ENCODE peak calls at places on chromosomes 11 and 22, in five cellular contexts. One of them, this sample, is unnamed.

GRCh38 chr11:27839226-27839913 is 139.1 kb upstream of the BDNF start:
- DNase-seq in mesothelial cell of epicardium: no peak
- DNase-seq in MCF 10A: peak
- DNase-seq in AG10803: peak
- DNase-seq in fibroblast of pulmonary artery: peak
- DNase-seq in this sample: no peak

GRCh38 chr22:44737414-44738346 is 14.7 kb upstream of the ARHGAP8 start:
- DNase-seq in mesothelial cell of epicardium: no peak
- DNase-seq in MCF 10A: no peak
- DNase-seq in AG10803: no peak
- DNase-seq in fibroblast of pulmonary artery: no peak
- DNase-seq in this sample: no peak

GRCh38 chr11:88313441-88313840 is 24.1 kb downstream of the CTSC start:
- DNase-seq in mesothelial cell of epicardium: no peak
- DNase-seq in MCF 10A: no peak
- DNase-seq in AG10803: no peak
- DNase-seq in fibroblast of pulmonary artery: no peak
- DNase-seq in this sample: no peak

GRCh38 chr11:73217131-73217809 is 811 bp upstream of the P2RY2 start:
- DNase-seq in mesothelial cell of epicardium: no peak
- DNase-seq in MCF 10A: no peak
- DNase-seq in AG10803: no peak
- DNase-seq in fibroblast of pulmonary artery: no peak
- DNase-seq in this sample: no peak

GRCh38 chr11:105840391-105840790 is 181.6 kb downstream of the MSANTD4 start:
- DNase-seq in mesothelial cell of epicardium: no peak
- DNase-seq in MCF 10A: no peak
- DNase-seq in AG10803: no peak
- DNase-seq in fibroblast of pulmonary artery: no peak
- DNase-seq in this sample: no peak

GRCh38 chr22:24432059-24432853 is 4.9 kb downstream of the ADORA2A start:
- DNase-seq in mesothelial cell of epicardium: peak
- DNase-seq in MCF 10A: peak
- DNase-seq in AG10803: peak
- DNase-seq in fibroblast of pulmonary artery: peak
- DNase-seq in this sample: no peak

GRCh38 chr11:80860632-80861031 is 1419.8 kb upstream of the TENM4 start:
- DNase-seq in mesothelial cell of epicardium: no peak
- DNase-seq in MCF 10A: peak
- DNase-seq in AG10803: no peak
- DNase-seq in fibroblast of pulmonary artery: peak
- DNase-seq in this sample: no peak

GRCh38 chr22:50190182-50190951 is 4.7 kb downstream of the TRABD start:
- DNase-seq in mesothelial cell of epicardium: peak
- DNase-seq in MCF 10A: peak
- DNase-seq in AG10803: peak
- DNase-seq in fibroblast of pulmonary artery: peak
- DNase-seq in this sample: no peak

GRCh38 chr11:116513894-116514293 is 258.9 kb downstream of the BUD13 start:
- DNase-seq in mesothelial cell of epicardium: peak
- DNase-seq in MCF 10A: peak
- DNase-seq in AG10803: peak
- DNase-seq in fibroblast of pulmonary artery: peak
- DNase-seq in this sample: peak

GRCh38 chr11:27783701-27784355 is 83.6 kb upstream of the BDNF start:
- DNase-seq in mesothelial cell of epicardium: no peak
- DNase-seq in MCF 10A: no peak
- DNase-seq in AG10803: peak
- DNase-seq in fibroblast of pulmonary artery: peak
- DNase-seq in this sample: no peak

GRCh38 chr11:132336781-132337535 is 966.5 kb downstream of the NTM start:
- DNase-seq in mesothelial cell of epicardium: no peak
- DNase-seq in MCF 10A: no peak
- DNase-seq in AG10803: no peak
- DNase-seq in fibroblast of pulmonary artery: no peak
- DNase-seq in this sample: no peak

GRCh38 chr11:132337819-132338416 is 967.5 kb downstream of the NTM start:
- DNase-seq in mesothelial cell of epicardium: no peak
- DNase-seq in MCF 10A: no peak
- DNase-seq in AG10803: no peak
- DNase-seq in fibroblast of pulmonary artery: no peak
- DNase-seq in this sample: no peak

GRCh38 chr11:132334769-132335280 is 964.4 kb downstream of the NTM start:
- DNase-seq in mesothelial cell of epicardium: no peak
- DNase-seq in MCF 10A: no peak
- DNase-seq in AG10803: no peak
- DNase-seq in fibroblast of pulmonary artery: no peak
- DNase-seq in this sample: no peak

GRCh38 chr11:132332521-132332920 is 962.1 kb downstream of the NTM start:
- DNase-seq in mesothelial cell of epicardium: no peak
- DNase-seq in MCF 10A: no peak
- DNase-seq in AG10803: no peak
- DNase-seq in fibroblast of pulmonary artery: no peak
- DNase-seq in this sample: no peak

DNA sequence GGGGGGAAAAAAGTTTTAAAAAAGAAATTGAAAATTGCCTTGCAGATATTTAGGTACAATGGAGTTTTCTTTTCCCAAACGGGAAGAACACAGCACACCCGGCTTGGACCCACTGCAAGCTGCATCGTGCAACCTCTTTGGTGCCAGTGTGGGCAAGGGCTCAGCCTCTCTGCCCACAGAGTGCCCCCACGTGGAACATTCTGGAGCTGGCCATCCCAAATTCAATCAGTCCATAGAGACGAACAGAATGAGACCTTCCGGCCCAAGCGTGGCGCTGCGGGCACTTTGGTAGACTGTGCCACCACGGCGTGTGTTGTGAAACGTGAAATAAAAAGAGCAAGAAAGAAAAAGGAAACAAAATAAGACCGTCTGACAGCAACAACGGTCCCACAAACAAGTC is 964.9 kb downstream of the NTM start:
- DNase-seq in mesothelial cell of epicardium: no peak
- DNase-seq in MCF 10A: no peak
- DNase-seq in AG10803: no peak
- DNase-seq in fibroblast of pulmonary artery: no peak
- DNase-seq in this sample: no peak
- TF ChIP-seq CTCF in mesothelial cell of epicardium: no peak
- TF ChIP-seq CTCF in MCF 10A: no peak
- TF ChIP-seq CTCF in AG10803: no peak
- TF ChIP-seq CTCF in fibroblast of pulmonary artery: no peak
- TF ChIP-seq CTCF in this sample: no peak

DNA sequence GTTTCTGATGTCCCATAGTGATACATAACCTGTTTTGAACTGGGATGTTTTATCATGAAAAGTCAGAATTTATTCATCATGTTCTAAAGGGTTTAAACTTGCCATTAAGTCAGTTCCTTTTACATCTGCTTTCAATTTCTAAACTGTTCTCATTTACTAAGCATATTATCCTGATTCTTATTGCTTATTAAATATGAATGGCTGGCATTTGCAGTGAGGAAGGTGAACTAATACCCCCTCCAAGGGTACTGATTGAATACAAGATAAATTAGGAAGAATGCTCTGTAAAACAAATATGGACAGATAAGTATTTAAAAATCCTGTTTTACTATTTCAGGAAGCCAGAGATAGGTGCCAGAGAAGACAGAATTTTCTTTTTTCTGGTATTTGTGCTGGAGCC is 70.8 kb upstream of the HORMAD2 start:
- DNase-seq in mesothelial cell of epicardium: no peak
- DNase-seq in MCF 10A: no peak
- DNase-seq in AG10803: no peak
- DNase-seq in fibroblast of pulmonary artery: no peak
- DNase-seq in this sample: no peak
- TF ChIP-seq CTCF in mesothelial cell of epicardium: no peak
- TF ChIP-seq CTCF in MCF 10A: no peak
- TF ChIP-seq CTCF in AG10803: no peak
- TF ChIP-seq CTCF in fibroblast of pulmonary artery: no peak
- TF ChIP-seq CTCF in this sample: no peak

GRCh38 chr22:19974233-19974861 is 32.7 kb upstream of the TXNRD2 start:
- DNase-seq in mesothelial cell of epicardium: no peak
- DNase-seq in MCF 10A: peak
- DNase-seq in AG10803: peak
- DNase-seq in fibroblast of pulmonary artery: peak
- DNase-seq in this sample: peak
- TF ChIP-seq CTCF in mesothelial cell of epicardium: no peak
- TF ChIP-seq CTCF in MCF 10A: no peak
- TF ChIP-seq CTCF in AG10803: no peak
- TF ChIP-seq CTCF in fibroblast of pulmonary artery: no peak
- TF ChIP-seq CTCF in this sample: no peak

GRCh38 chr11:848988-849824 is 6.6 kb downstream of the TSPAN4 start:
- DNase-seq in mesothelial cell of epicardium: peak
- DNase-seq in MCF 10A: no peak
- DNase-seq in AG10803: no peak
- DNase-seq in fibroblast of pulmonary artery: no peak
- DNase-seq in this sample: peak

GRCh38 chr11:849951-850776 is 7.5 kb downstream of the TSPAN4 start:
- DNase-seq in mesothelial cell of epicardium: no peak
- DNase-seq in MCF 10A: no peak
- DNase-seq in AG10803: no peak
- DNase-seq in fibroblast of pulmonary artery: no peak
- DNase-seq in this sample: no peak

GRCh38 chr11:852762-853161 is 10.1 kb downstream of the TSPAN4 start:
- DNase-seq in mesothelial cell of epicardium: no peak
- DNase-seq in MCF 10A: no peak
- DNase-seq in AG10803: no peak
- DNase-seq in fibroblast of pulmonary artery: no peak
- DNase-seq in this sample: no peak

GRCh38 chr11:848380-848931 is 5.8 kb downstream of the TSPAN4 start:
- DNase-seq in mesothelial cell of epicardium: peak
- DNase-seq in MCF 10A: peak
- DNase-seq in AG10803: no peak
- DNase-seq in fibroblast of pulmonary artery: peak
- DNase-seq in this sample: no peak

GRCh38 chr11:850777-851762 is 8.4 kb downstream of the TSPAN4 start:
- DNase-seq in mesothelial cell of epicardium: no peak
- DNase-seq in MCF 10A: no peak
- DNase-seq in AG10803: no peak
- DNase-seq in fibroblast of pulmonary artery: no peak
- DNase-seq in this sample: no peak
- TF ChIP-seq CTCF in mesothelial cell of epicardium: no peak
- TF ChIP-seq CTCF in MCF 10A: no peak
- TF ChIP-seq CTCF in AG10803: no peak
- TF ChIP-seq CTCF in fibroblast of pulmonary artery: no peak
- TF ChIP-seq CTCF in this sample: no peak

GRCh38 chr11:133619397-133619796 is 87.1 kb upstream of the OPCML start:
- DNase-seq in mesothelial cell of epicardium: no peak
- DNase-seq in MCF 10A: no peak
- DNase-seq in AG10803: no peak
- DNase-seq in fibroblast of pulmonary artery: no peak
- DNase-seq in this sample: no peak

GRCh38 chr11:133618500-133618899 is 86.2 kb upstream of the OPCML start:
- DNase-seq in mesothelial cell of epicardium: no peak
- DNase-seq in MCF 10A: no peak
- DNase-seq in AG10803: no peak
- DNase-seq in fibroblast of pulmonary artery: no peak
- DNase-seq in this sample: no peak

GRCh38 chr11:133619973-133620372 is 87.7 kb upstream of the OPCML start:
- DNase-seq in mesothelial cell of epicardium: no peak
- DNase-seq in MCF 10A: no peak
- DNase-seq in AG10803: no peak
- DNase-seq in fibroblast of pulmonary artery: no peak
- DNase-seq in this sample: no peak
- TF ChIP-seq CTCF in mesothelial cell of epicardium: no peak
- TF ChIP-seq CTCF in MCF 10A: peak
- TF ChIP-seq CTCF in AG10803: no peak
- TF ChIP-seq CTCF in fibroblast of pulmonary artery: no peak
- TF ChIP-seq CTCF in this sample: peak

DNA sequence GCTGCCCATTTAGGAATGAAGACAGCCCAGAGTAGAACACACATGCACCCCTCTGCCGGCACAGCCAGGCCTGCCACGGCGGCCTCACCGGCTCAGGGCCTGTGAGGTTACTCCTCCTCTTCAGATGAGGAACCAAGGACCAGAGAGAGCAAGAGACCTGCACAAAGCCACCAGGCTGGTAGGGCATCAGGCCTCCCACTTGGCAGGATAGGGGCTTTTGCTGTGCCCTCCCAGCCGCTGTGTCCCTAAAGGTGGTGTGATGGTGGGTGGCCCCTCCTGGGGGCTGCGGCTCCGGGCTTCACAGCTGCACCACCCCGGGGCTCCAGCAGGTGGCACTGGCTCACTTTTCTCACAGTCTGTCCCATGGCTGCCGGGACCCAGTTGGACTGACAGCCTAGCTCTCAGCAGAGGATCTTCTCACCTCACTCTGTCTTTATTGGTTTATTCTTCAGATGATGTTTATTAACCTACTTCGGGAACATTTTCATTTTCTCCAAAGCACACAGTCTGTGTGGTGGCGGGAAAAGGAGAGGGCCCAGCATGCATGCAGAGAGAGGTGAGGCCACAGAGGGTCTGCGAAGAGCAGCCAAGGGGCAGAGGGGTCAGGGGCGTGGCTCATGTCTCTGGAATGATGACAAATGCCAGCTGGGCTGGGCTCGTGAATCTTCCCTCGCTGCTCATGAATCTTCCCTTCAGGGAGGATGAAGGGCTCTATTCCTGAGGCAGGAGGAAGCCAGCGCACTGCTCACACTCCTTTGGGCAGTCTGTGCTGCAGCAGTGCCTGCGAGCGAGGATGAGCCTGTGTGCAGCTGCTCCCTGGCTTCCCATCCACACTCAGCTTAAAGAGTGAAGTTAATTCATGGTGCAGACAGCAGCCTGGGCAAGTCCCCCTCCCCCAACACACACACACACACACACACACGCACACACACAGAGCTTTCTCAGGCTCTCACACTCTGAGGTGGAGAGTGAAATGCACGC is 101.1 kb upstream of the PITPNB start:
- DNase-seq in mesothelial cell of epicardium: peak
- DNase-seq in MCF 10A: peak
- DNase-seq in AG10803: peak
- DNase-seq in fibroblast of pulmonary artery: peak
- DNase-seq in this sample: peak
- TF ChIP-seq CTCF in mesothelial cell of epicardium: peak
- TF ChIP-seq CTCF in MCF 10A: peak
- TF ChIP-seq CTCF in AG10803: peak
- TF ChIP-seq CTCF in fibroblast of pulmonary artery: peak
- TF ChIP-seq CTCF in this sample: peak